ENCODE peak calls at places on chromosome 21, in four cellular contexts. X, C, K and V are unnamed samples.

GRCh38 chr21:25862596-25862995 is 127.8 kb downstream of the GABPA start:
- DNase-seq in K (no peak), C (peak), X (no peak), V (no peak)

GRCh38 chr21:32174819-32175218 is 104.0 kb downstream of the MIS18A start:
- DNase-seq in C (no peak), X (no peak), K (no peak), V (no peak)

GRCh38 chr21:37101384-37101783 is 28.3 kb downstream of the TTC3 start:
- DNase-seq in X (no peak), C (no peak), K (no peak), V (no peak)

GRCh38 chr21:24411429-24411828 is 1195.9 kb downstream of the MRPL39 start:
- DNase-seq in C (no peak), K (no peak), X (no peak), V (no peak)

GRCh38 chr21:35400233-35400939 is 351.3 kb upstream of the RUNX1 start:
- DNase-seq in X (peak), C (peak), K (peak), V (no peak)

GRCh38 chr21:33898546-33898945 is 17.1 kb downstream of the ATP5PO start:
- DNase-seq in X (no peak), K (no peak), C (no peak), V (no peak)

GRCh38 chr21:34362670-34363069 is 1.1 kb upstream of the KCNE2 start:
- DNase-seq in K (no peak), C (no peak), X (no peak), V (peak)

GRCh38 chr21:32771134-32771523 is 426 bp downstream of the PAXBP1 start:
- DNase-seq in C (peak), K (no peak), X (peak), V (peak)

GRCh38 chr21:30831194-30831765 is 1.7 kb upstream of the KRTAP7-1 start:
- DNase-seq in C (peak), K (no peak), X (peak), V (peak)

GRCh38 chr21:14384453-14384852 is 1.5 kb upstream of the HSPA13 start:
- DNase-seq in X (no peak), K (no peak), C (no peak), V (no peak)

GRCh38 chr21:16195896-16196443 is 466.2 kb downstream of the USP25 start:
- DNase-seq in C (no peak), X (no peak), K (no peak), V (no peak)

GRCh38 chr21:44681152-44681551 is 811 bp downstream of the KRTAP12-1 start:
- DNase-seq in X (no peak), K (no peak), C (no peak), V (no peak)

GRCh38 chr21:44871576-44872265 is 1.8 kb downstream of the PTTG1IP start:
- DNase-seq in X (no peak), K (no peak), C (no peak), V (no peak)

GRCh38 chr21:25535811-25536210 is 71.5 kb downstream of the MRPL39 start:
- DNase-seq in K (no peak), C (no peak), X (no peak), V (no peak)

GRCh38 chr21:32469628-32470027 is 57.1 kb downstream of the EVA1C start:
- DNase-seq in K (no peak), X (no peak), C (no peak), V (no peak)

GRCh38 chr21:31888936-31889371 is 16.1 kb downstream of the HUNK start:
- DNase-seq in X (peak), C (no peak), K (no peak), V (no peak)

GRCh38 chr21:43864806-43865470 is at the start of gene AGPAT3:
- DNase-seq in K (no peak), X (peak), C (peak), V (no peak)

GRCh38 chr21:36820176-36821031 is 121.5 kb downstream of the SIM2 start:
- DNase-seq in K (no peak), X (no peak), C (no peak), V (peak)

GRCh38 chr21:26389971-26390641 is 183.0 kb downstream of the CYYR1 start:
- DNase-seq in C (no peak), K (no peak), X (no peak), V (no peak)

GRCh38 chr21:16388911-16389515 is 659.2 kb downstream of the USP25 start:
- DNase-seq in X (no peak), K (no peak), C (no peak), V (no peak)

GRCh38 chr21:26007911-26008579 is 162.5 kb downstream of the APP start:
- DNase-seq in C (no peak), X (no peak), K (no peak), V (no peak)

GRCh38 chr21:34889537-34890257 is 159.4 kb downstream of the RUNX1 start:
- DNase-seq in C (peak), K (no peak), X (peak), V (no peak)

GRCh38 chr21:33917421-33917820 is 1.8 kb upstream of the ATP5PO start:
- DNase-seq in C (no peak), K (no peak), X (no peak), V (no peak)

GRCh38 chr21:33206771-33207290 is 22.9 kb upstream of the IFNAR2 start:
- DNase-seq in C (no peak), K (no peak), X (no peak), V (no peak)

DNA sequence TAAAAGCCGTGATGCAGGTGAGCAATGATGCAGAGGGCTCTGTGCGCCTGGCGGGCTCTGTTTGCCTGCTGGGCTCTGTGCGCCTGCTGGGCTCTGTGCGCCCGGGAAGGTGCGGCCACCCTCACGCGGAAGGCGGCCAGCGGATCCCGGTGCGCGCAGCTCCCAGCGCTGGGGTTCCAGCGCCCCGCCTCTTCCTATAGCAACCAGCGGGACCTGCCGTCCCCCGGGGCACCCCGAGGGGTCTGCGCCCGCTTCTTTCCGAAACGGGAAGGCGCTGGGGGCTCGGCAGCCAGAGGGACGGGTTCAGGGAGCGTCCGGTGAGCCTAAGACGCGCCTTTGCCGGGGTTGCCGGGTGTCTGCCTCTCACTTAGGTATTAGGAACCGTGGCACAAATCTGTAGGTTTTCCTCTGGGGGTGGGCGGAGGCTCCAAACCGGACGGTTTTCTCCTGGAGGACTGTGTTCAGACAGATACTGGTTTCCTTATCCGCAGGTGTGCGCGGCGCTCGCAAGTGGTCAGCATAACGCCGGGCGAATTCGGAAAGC is 31.8 kb downstream of the PRMT2 start:
- DNase-seq in C (no peak), X (peak), K (no peak), V (no peak)
- TF ChIP-seq NRF1 in C (no peak), X (no peak), K (no peak), V (no peak)

GRCh38 chr21:45877160-45877438 is 104.5 kb upstream of the COL6A1 start:
- DNase-seq in X (no peak), C (no peak), K (no peak), V (no peak)

GRCh38 chr21:45877821-45878469 is 103.6 kb upstream of the COL6A1 start:
- DNase-seq in C (no peak), X (peak), K (no peak), V (no peak)

GRCh38 chr21:45875416-45875760 is 106.2 kb upstream of the COL6A1 start:
- DNase-seq in C (no peak), X (no peak), K (no peak), V (no peak)

GRCh38 chr21:45875881-45876280 is 105.7 kb upstream of the COL6A1 start:
- DNase-seq in C (no peak), X (peak), K (no peak), V (no peak)

GRCh38 chr21:45876381-45877159 is 105.0 kb upstream of the COL6A1 start:
- DNase-seq in K (no peak), X (peak), C (no peak), V (no peak)
- TF ChIP-seq NRF1 in K (no peak), X (no peak), C (no peak), V (no peak)

GRCh38 chr21:38341546-38342012 is 84.8 kb downstream of the KCNJ15 start:
- DNase-seq in C (no peak), K (no peak), X (no peak), V (no peak)

GRCh38 chr21:38343691-38344090 is 86.9 kb downstream of the KCNJ15 start:
- DNase-seq in C (no peak), K (no peak), X (no peak), V (no peak)

GRCh38 chr21:38337793-38338192 is 81.0 kb downstream of the KCNJ15 start:
- DNase-seq in X (no peak), C (no peak), K (no peak), V (no peak)

GRCh38 chr21:38342734-38343133 is 85.9 kb downstream of the KCNJ15 start:
- DNase-seq in X (no peak), C (no peak), K (no peak), V (no peak)

DNA sequence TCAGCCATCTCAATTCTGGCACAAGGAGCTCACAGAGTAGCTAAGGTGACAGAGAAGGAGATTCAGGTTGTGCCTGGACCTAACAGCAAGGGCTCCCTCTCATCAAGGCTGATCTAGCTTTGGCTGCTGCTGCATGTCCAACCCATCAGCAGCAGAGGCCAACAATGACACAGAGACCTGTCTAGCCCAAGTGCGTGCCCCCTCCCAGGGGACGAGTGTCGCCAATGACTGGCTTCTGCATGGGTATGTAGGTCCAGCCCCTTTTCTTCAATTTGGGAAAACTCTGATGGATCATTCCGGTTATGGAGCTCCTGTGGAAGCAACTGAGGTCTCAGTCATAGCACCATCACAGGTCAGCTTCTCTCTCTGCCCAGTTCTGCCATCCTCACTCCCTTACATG is 83.3 kb downstream of the KCNJ15 start:
- DNase-seq in C (no peak), K (no peak), X (no peak), V (no peak)
- TF ChIP-seq NRF1 in C (no peak), K (no peak), X (no peak), V (no peak)

GRCh38 chr21:27561116-27561515 is 594.2 kb upstream of the ADAMTS5 start:
- DNase-seq in C (no peak), K (no peak), X (no peak), V (no peak)
- TF ChIP-seq NRF1 in C (no peak), K (no peak), X (no peak), V (no peak)

DNA sequence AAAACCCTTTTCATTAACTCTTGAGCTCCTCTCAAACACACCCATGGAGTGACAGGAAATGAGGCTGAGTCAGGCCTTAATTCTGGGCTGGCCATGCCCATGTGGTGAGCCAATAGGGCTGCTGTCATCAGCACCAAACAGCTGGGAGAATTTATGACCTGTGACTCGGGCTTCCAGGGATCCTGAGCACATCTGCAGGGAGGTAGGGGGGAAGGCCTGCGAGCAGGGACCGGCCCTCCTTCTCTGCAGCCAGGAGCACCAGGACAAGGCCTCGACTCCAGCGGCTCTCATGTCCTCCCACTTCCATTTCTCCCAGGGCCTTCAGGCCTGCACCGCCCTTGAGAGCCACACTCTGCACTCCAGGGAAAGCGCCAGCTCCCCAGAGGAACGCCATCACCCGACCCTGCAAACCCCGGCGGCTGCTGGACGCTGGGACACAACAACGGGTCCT is 14.6 kb downstream of the RIPK4 start:
- DNase-seq in K (no peak), X (no peak), C (no peak), V (no peak)
- TF ChIP-seq NRF1 in K (no peak), X (no peak), C (no peak), V (no peak)

DNA sequence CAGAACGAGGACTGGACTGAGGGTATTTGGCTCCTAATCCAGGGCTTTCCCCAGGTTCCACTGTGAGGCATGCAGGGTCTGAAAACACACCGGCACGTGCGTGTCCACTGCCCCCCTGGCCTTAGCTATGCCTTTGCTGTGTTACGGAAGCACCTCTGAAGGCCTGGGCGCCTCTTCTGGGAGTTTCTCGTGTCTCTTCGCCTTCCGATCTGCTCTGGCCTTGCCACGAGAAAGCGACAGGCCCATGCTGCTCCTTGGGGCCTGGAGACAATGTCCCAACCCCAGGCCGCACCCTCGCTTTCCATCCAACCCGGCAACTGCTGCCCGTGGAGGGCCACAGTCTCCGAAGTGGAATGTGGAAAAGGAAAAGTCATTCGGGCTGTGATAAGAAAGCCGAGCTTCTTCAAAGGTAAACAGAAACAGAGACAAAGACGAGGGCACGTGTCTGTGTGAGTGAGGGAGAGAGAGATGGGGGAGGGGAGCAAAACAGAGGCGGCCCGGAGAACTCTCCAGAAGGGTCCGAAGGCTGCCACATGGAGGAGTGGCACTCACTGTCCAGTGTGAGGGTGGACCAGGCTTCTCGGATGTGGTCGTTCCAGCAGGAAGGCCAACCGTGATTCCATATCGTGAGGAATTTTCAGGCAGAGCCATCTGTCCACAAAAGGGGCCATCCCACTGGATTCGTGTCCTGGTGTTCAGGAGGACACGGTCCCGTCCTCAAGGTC is 3.4 kb upstream of the UMODL1 start:
- DNase-seq in X (no peak), K (no peak), C (no peak), V (no peak)
- TF ChIP-seq NRF1 in X (no peak), K (no peak), C (no peak), V (no peak)

GRCh38 chr21:29245104-29245643 is 53.5 kb upstream of the BACH1 start:
- DNase-seq in X (no peak), K (no peak), C (no peak), V (no peak)
- TF ChIP-seq NRF1 in X (no peak), K (no peak), C (no peak), V (no peak)

GRCh38 chr21:41479686-41480085 is 28.3 kb downstream of the TMPRSS2 start:
- DNase-seq in C (no peak), X (no peak), K (no peak), V (no peak)

GRCh38 chr21:41478319-41479177 is 29.4 kb downstream of the TMPRSS2 start:
- DNase-seq in X (no peak), K (no peak), C (no peak), V (no peak)

GRCh38 chr21:41472769-41473548 is 35.0 kb downstream of the TMPRSS2 start:
- DNase-seq in C (no peak), K (no peak), X (no peak), V (no peak)

GRCh38 chr21:41477641-41478318 is 30.2 kb downstream of the TMPRSS2 start:
- DNase-seq in X (no peak), C (no peak), K (no peak), V (peak)

DNA sequence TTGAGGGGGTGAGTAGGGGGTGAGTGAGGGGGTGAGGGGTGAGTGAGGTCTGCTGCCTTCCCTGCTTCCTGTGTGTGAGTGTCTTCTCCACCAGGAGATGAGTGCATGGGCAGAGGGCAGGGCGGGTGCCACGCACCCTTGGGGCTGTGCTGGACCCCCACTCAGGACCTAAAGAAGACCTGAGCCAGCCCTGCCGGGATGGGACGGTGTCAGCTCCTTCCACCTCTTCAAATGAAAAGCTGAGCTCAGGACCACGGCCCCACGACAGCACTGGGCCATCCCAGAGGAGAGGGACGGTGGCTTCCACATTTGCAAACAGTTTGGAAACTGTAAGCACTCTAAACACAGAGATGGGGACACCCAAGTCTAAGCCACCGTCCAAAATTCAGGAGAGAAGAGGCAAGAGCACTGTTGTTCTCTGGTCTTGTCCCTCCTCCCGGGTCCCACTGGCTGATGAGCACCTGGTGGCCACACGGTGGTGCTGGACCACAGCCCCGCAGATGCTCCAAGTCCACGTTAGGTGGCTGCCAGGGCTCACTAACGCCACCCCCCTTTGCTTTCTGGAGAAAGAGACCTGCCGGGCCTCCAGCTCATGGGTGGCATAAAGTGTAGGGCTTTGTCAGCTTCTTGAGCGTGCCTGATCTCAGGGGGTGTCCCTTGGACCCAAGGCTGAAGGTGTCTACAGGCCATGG is 32.1 kb downstream of the TMPRSS2 start:
- DNase-seq in C (no peak), K (no peak), X (no peak), V (no peak)
- TF ChIP-seq NRF1 in C (no peak), K (no peak), X (no peak), V (no peak)